ENCODE peak calls at places on chromosomes 12 and 14, in nine cellular contexts. One of them, this sample, is unnamed.

GRCh38 chr14:104367811-104368750 is 211.5 kb upstream of the C14orf180 start:
- DNase-seq in CD4-positive, alpha-beta memory T cell: no peak
- DNase-seq in HCT116: no peak
- DNase-seq in occipital lobe: no peak
- DNase-seq in left ventricle myocardium superior: peak; percentile 20
- DNase-seq in activated T-cell treated with anti-CD3 and anti-CD28 coated beads, Interleukin-2, amount 50 U/mL, for 48 hours: no peak
- DNase-seq in activated CD8-positive, alpha-beta memory T cell treated with anti-CD3 and anti-CD28 coated beads, Interleukin-2, amount 10 ng/mL, durations not matched to agents 7 days and 5 days: no peak
- DNase-seq in IMR-90: no peak
- DNase-seq in mucosa of gallbladder: no peak
- DNase-seq in this sample: no peak

GRCh38 chr14:30521899-30522736 is 36.8 kb upstream of the G2E3 start:
- DNase-seq in CD4-positive, alpha-beta memory T cell: peak; percentile 30
- DNase-seq in activated CD8-positive, alpha-beta memory T cell treated with anti-CD3 and anti-CD28 coated beads, Interleukin-2, amount 10 ng/mL, durations not matched to agents 7 days and 5 days: no peak
- DNase-seq in left ventricle myocardium superior: no peak
- DNase-seq in occipital lobe: no peak
- DNase-seq in IMR-90: peak; percentile 51
- DNase-seq in mucosa of gallbladder: no peak
- DNase-seq in HCT116: peak; percentile 54
- DNase-seq in activated T-cell treated with anti-CD3 and anti-CD28 coated beads, Interleukin-2, amount 50 U/mL, for 48 hours: no peak
- DNase-seq in this sample: no peak

GRCh38 chr14:105914738-105915385 is 388.5 kb downstream of the TMEM121 start:
- DNase-seq in left ventricle myocardium superior: peak; percentile 18
- DNase-seq in IMR-90: no peak
- DNase-seq in activated CD8-positive, alpha-beta memory T cell treated with anti-CD3 and anti-CD28 coated beads, Interleukin-2, amount 10 ng/mL, durations not matched to agents 7 days and 5 days: no peak
- DNase-seq in mucosa of gallbladder: no peak
- DNase-seq in CD4-positive, alpha-beta memory T cell: no peak
- DNase-seq in activated T-cell treated with anti-CD3 and anti-CD28 coated beads, Interleukin-2, amount 50 U/mL, for 48 hours: no peak
- DNase-seq in HCT116: no peak
- DNase-seq in occipital lobe: no peak
- DNase-seq in this sample: peak; percentile 33

GRCh38 chr14:73232984-73233383 is 4.3 kb upstream of the PAPLN start:
- DNase-seq in left ventricle myocardium superior: no peak
- DNase-seq in IMR-90: peak; percentile 68
- DNase-seq in HCT116: no peak
- DNase-seq in occipital lobe: no peak
- DNase-seq in activated CD8-positive, alpha-beta memory T cell treated with anti-CD3 and anti-CD28 coated beads, Interleukin-2, amount 10 ng/mL, durations not matched to agents 7 days and 5 days: no peak
- DNase-seq in CD4-positive, alpha-beta memory T cell: no peak
- DNase-seq in mucosa of gallbladder: no peak
- DNase-seq in activated T-cell treated with anti-CD3 and anti-CD28 coated beads, Interleukin-2, amount 50 U/mL, for 48 hours: no peak
- DNase-seq in this sample: no peak

GRCh38 chr12:124743479-124744272 is 120.0 kb downstream of the SCARB1 start:
- DNase-seq in occipital lobe: no peak
- DNase-seq in IMR-90: no peak
- DNase-seq in left ventricle myocardium superior: no peak
- DNase-seq in HCT116: no peak
- DNase-seq in CD4-positive, alpha-beta memory T cell: no peak
- DNase-seq in activated T-cell treated with anti-CD3 and anti-CD28 coated beads, Interleukin-2, amount 50 U/mL, for 48 hours: no peak
- DNase-seq in activated CD8-positive, alpha-beta memory T cell treated with anti-CD3 and anti-CD28 coated beads, Interleukin-2, amount 10 ng/mL, durations not matched to agents 7 days and 5 days: no peak
- DNase-seq in mucosa of gallbladder: no peak
- DNase-seq in this sample: no peak

GRCh38 chr12:55068416-55069010 is 48.7 kb downstream of the NEUROD4 start:
- DNase-seq in mucosa of gallbladder: peak; percentile 16
- DNase-seq in activated CD8-positive, alpha-beta memory T cell treated with anti-CD3 and anti-CD28 coated beads, Interleukin-2, amount 10 ng/mL, durations not matched to agents 7 days and 5 days: peak; percentile 44
- DNase-seq in occipital lobe: no peak
- DNase-seq in HCT116: peak; percentile 51
- DNase-seq in left ventricle myocardium superior: no peak
- DNase-seq in IMR-90: peak; percentile 43
- DNase-seq in activated T-cell treated with anti-CD3 and anti-CD28 coated beads, Interleukin-2, amount 50 U/mL, for 48 hours: peak; percentile 28
- DNase-seq in CD4-positive, alpha-beta memory T cell: peak; percentile 40
- DNase-seq in this sample: no peak

GRCh38 chr14:60189923-60190840 is 25.0 kb upstream of the DHRS7 start:
- DNase-seq in mucosa of gallbladder: no peak
- DNase-seq in activated T-cell treated with anti-CD3 and anti-CD28 coated beads, Interleukin-2, amount 50 U/mL, for 48 hours: no peak
- DNase-seq in HCT116: no peak
- DNase-seq in IMR-90: no peak
- DNase-seq in CD4-positive, alpha-beta memory T cell: no peak
- DNase-seq in occipital lobe: no peak
- DNase-seq in activated CD8-positive, alpha-beta memory T cell treated with anti-CD3 and anti-CD28 coated beads, Interleukin-2, amount 10 ng/mL, durations not matched to agents 7 days and 5 days: no peak
- DNase-seq in left ventricle myocardium superior: no peak
- DNase-seq in this sample: no peak

GRCh38 chr12:124509676-124510300 is 57.6 kb downstream of the NCOR2 start:
- DNase-seq in activated T-cell treated with anti-CD3 and anti-CD28 coated beads, Interleukin-2, amount 50 U/mL, for 48 hours: no peak
- DNase-seq in IMR-90: peak; percentile 70
- DNase-seq in left ventricle myocardium superior: peak; percentile 76
- DNase-seq in activated CD8-positive, alpha-beta memory T cell treated with anti-CD3 and anti-CD28 coated beads, Interleukin-2, amount 10 ng/mL, durations not matched to agents 7 days and 5 days: no peak
- DNase-seq in occipital lobe: peak; percentile 32
- DNase-seq in mucosa of gallbladder: peak; percentile 37
- DNase-seq in HCT116: no peak
- DNase-seq in CD4-positive, alpha-beta memory T cell: no peak
- DNase-seq in this sample: no peak

GRCh38 chr12:79997115-79997805 is 62.4 kb upstream of the PPP1R12A start:
- DNase-seq in occipital lobe: no peak
- DNase-seq in CD4-positive, alpha-beta memory T cell: no peak
- DNase-seq in HCT116: no peak
- DNase-seq in left ventricle myocardium superior: no peak
- DNase-seq in mucosa of gallbladder: no peak
- DNase-seq in activated CD8-positive, alpha-beta memory T cell treated with anti-CD3 and anti-CD28 coated beads, Interleukin-2, amount 10 ng/mL, durations not matched to agents 7 days and 5 days: no peak
- DNase-seq in activated T-cell treated with anti-CD3 and anti-CD28 coated beads, Interleukin-2, amount 50 U/mL, for 48 hours: no peak
- DNase-seq in IMR-90: no peak
- DNase-seq in this sample: no peak

GRCh38 chr12:75876843-75877587 is 154.6 kb downstream of the PHLDA1 start:
- DNase-seq in left ventricle myocardium superior: no peak
- DNase-seq in IMR-90: no peak
- DNase-seq in CD4-positive, alpha-beta memory T cell: no peak
- DNase-seq in activated T-cell treated with anti-CD3 and anti-CD28 coated beads, Interleukin-2, amount 50 U/mL, for 48 hours: no peak
- DNase-seq in activated CD8-positive, alpha-beta memory T cell treated with anti-CD3 and anti-CD28 coated beads, Interleukin-2, amount 10 ng/mL, durations not matched to agents 7 days and 5 days: no peak
- DNase-seq in HCT116: no peak
- DNase-seq in mucosa of gallbladder: no peak
- DNase-seq in occipital lobe: no peak
- DNase-seq in this sample: no peak

GRCh38 chr14:57988445-57988844 is 122.6 kb upstream of the SLC35F4 start:
- DNase-seq in activated T-cell treated with anti-CD3 and anti-CD28 coated beads, Interleukin-2, amount 50 U/mL, for 48 hours: no peak
- DNase-seq in HCT116: no peak
- DNase-seq in activated CD8-positive, alpha-beta memory T cell treated with anti-CD3 and anti-CD28 coated beads, Interleukin-2, amount 10 ng/mL, durations not matched to agents 7 days and 5 days: no peak
- DNase-seq in mucosa of gallbladder: no peak
- DNase-seq in occipital lobe: no peak
- DNase-seq in CD4-positive, alpha-beta memory T cell: no peak
- DNase-seq in left ventricle myocardium superior: no peak
- DNase-seq in IMR-90: no peak
- DNase-seq in this sample: no peak

GRCh38 chr12:117966511-117966910 is 2.3 kb downstream of the KSR2 start:
- DNase-seq in CD4-positive, alpha-beta memory T cell: no peak
- DNase-seq in activated T-cell treated with anti-CD3 and anti-CD28 coated beads, Interleukin-2, amount 50 U/mL, for 48 hours: no peak
- DNase-seq in mucosa of gallbladder: no peak
- DNase-seq in occipital lobe: no peak
- DNase-seq in left ventricle myocardium superior: no peak
- DNase-seq in HCT116: no peak
- DNase-seq in IMR-90: no peak
- DNase-seq in activated CD8-positive, alpha-beta memory T cell treated with anti-CD3 and anti-CD28 coated beads, Interleukin-2, amount 10 ng/mL, durations not matched to agents 7 days and 5 days: no peak
- DNase-seq in this sample: no peak

GRCh38 chr14:63178912-63179311 is 25.3 kb upstream of the RHOJ start:
- DNase-seq in occipital lobe: no peak
- DNase-seq in CD4-positive, alpha-beta memory T cell: no peak
- DNase-seq in activated T-cell treated with anti-CD3 and anti-CD28 coated beads, Interleukin-2, amount 50 U/mL, for 48 hours: no peak
- DNase-seq in mucosa of gallbladder: no peak
- DNase-seq in IMR-90: peak; percentile 46
- DNase-seq in left ventricle myocardium superior: no peak
- DNase-seq in HCT116: no peak
- DNase-seq in activated CD8-positive, alpha-beta memory T cell treated with anti-CD3 and anti-CD28 coated beads, Interleukin-2, amount 10 ng/mL, durations not matched to agents 7 days and 5 days: no peak
- DNase-seq in this sample: no peak

GRCh38 chr14:106556665-106557289 is 1030.4 kb downstream of the TMEM121 start:
- DNase-seq in left ventricle myocardium superior: peak; percentile 48
- DNase-seq in occipital lobe: no peak
- DNase-seq in CD4-positive, alpha-beta memory T cell: peak; percentile 51
- DNase-seq in mucosa of gallbladder: peak; percentile 58
- DNase-seq in HCT116: no peak
- DNase-seq in activated CD8-positive, alpha-beta memory T cell treated with anti-CD3 and anti-CD28 coated beads, Interleukin-2, amount 10 ng/mL, durations not matched to agents 7 days and 5 days: peak; percentile 83
- DNase-seq in activated T-cell treated with anti-CD3 and anti-CD28 coated beads, Interleukin-2, amount 50 U/mL, for 48 hours: peak; percentile 88
- DNase-seq in IMR-90: no peak
- DNase-seq in this sample: peak; percentile 65

GRCh38 chr12:93839076-93839475 is 161.9 kb downstream of the CRADD start:
- DNase-seq in occipital lobe: no peak
- DNase-seq in mucosa of gallbladder: no peak
- DNase-seq in HCT116: no peak
- DNase-seq in CD4-positive, alpha-beta memory T cell: no peak
- DNase-seq in left ventricle myocardium superior: no peak
- DNase-seq in activated T-cell treated with anti-CD3 and anti-CD28 coated beads, Interleukin-2, amount 50 U/mL, for 48 hours: no peak
- DNase-seq in activated CD8-positive, alpha-beta memory T cell treated with anti-CD3 and anti-CD28 coated beads, Interleukin-2, amount 10 ng/mL, durations not matched to agents 7 days and 5 days: no peak
- DNase-seq in IMR-90: peak; percentile 22
- DNase-seq in this sample: no peak

GRCh38 chr14:24367506-24368214 is at the start of gene NFATC4:
- DNase-seq in HCT116: peak; percentile 81
- DNase-seq in activated CD8-positive, alpha-beta memory T cell treated with anti-CD3 and anti-CD28 coated beads, Interleukin-2, amount 10 ng/mL, durations not matched to agents 7 days and 5 days: no peak
- DNase-seq in left ventricle myocardium superior: peak; percentile 77
- DNase-seq in activated T-cell treated with anti-CD3 and anti-CD28 coated beads, Interleukin-2, amount 50 U/mL, for 48 hours: peak; percentile 35
- DNase-seq in CD4-positive, alpha-beta memory T cell: no peak
- DNase-seq in IMR-90: peak; percentile 96
- DNase-seq in mucosa of gallbladder: peak; percentile 88
- DNase-seq in occipital lobe: no peak
- DNase-seq in this sample: no peak

GRCh38 chr12:102478416-102479098 is 1.8 kb downstream of the IGF1 start:
- DNase-seq in occipital lobe: no peak
- DNase-seq in CD4-positive, alpha-beta memory T cell: no peak
- DNase-seq in activated CD8-positive, alpha-beta memory T cell treated with anti-CD3 and anti-CD28 coated beads, Interleukin-2, amount 10 ng/mL, durations not matched to agents 7 days and 5 days: peak; percentile 90
- DNase-seq in activated T-cell treated with anti-CD3 and anti-CD28 coated beads, Interleukin-2, amount 50 U/mL, for 48 hours: peak; percentile 49
- DNase-seq in HCT116: no peak
- DNase-seq in mucosa of gallbladder: no peak
- DNase-seq in left ventricle myocardium superior: no peak
- DNase-seq in IMR-90: no peak
- DNase-seq in this sample: no peak

GRCh38 chr12:92107621-92108131 is 38.0 kb downstream of the BTG1 start:
- DNase-seq in mucosa of gallbladder: no peak
- DNase-seq in HCT116: no peak
- DNase-seq in IMR-90: no peak
- DNase-seq in CD4-positive, alpha-beta memory T cell: no peak
- DNase-seq in occipital lobe: no peak
- DNase-seq in left ventricle myocardium superior: no peak
- DNase-seq in activated CD8-positive, alpha-beta memory T cell treated with anti-CD3 and anti-CD28 coated beads, Interleukin-2, amount 10 ng/mL, durations not matched to agents 7 days and 5 days: no peak
- DNase-seq in activated T-cell treated with anti-CD3 and anti-CD28 coated beads, Interleukin-2, amount 50 U/mL, for 48 hours: no peak
- DNase-seq in this sample: no peak

GRCh38 chr14:86779416-86779815 is 1213.6 kb downstream of the GALC start:
- DNase-seq in occipital lobe: no peak
- DNase-seq in left ventricle myocardium superior: no peak
- DNase-seq in activated CD8-positive, alpha-beta memory T cell treated with anti-CD3 and anti-CD28 coated beads, Interleukin-2, amount 10 ng/mL, durations not matched to agents 7 days and 5 days: no peak
- DNase-seq in activated T-cell treated with anti-CD3 and anti-CD28 coated beads, Interleukin-2, amount 50 U/mL, for 48 hours: no peak
- DNase-seq in HCT116: no peak
- DNase-seq in IMR-90: peak; percentile 40
- DNase-seq in CD4-positive, alpha-beta memory T cell: no peak
- DNase-seq in mucosa of gallbladder: no peak
- DNase-seq in this sample: no peak

GRCh38 chr12:89707623-89707991 is 1.0 kb downstream of the ATP2B1 start:
- DNase-seq in IMR-90: no peak
- DNase-seq in occipital lobe: no peak
- DNase-seq in left ventricle myocardium superior: peak; percentile 41
- DNase-seq in HCT116: no peak
- DNase-seq in CD4-positive, alpha-beta memory T cell: peak; percentile 30
- DNase-seq in mucosa of gallbladder: no peak
- DNase-seq in activated T-cell treated with anti-CD3 and anti-CD28 coated beads, Interleukin-2, amount 50 U/mL, for 48 hours: peak; percentile 39
- DNase-seq in activated CD8-positive, alpha-beta memory T cell treated with anti-CD3 and anti-CD28 coated beads, Interleukin-2, amount 10 ng/mL, durations not matched to agents 7 days and 5 days: peak; percentile 50
- DNase-seq in this sample: peak; percentile 38

GRCh38 chr14:99896371-99896770 is 103.2 kb downstream of the EML1 start:
- DNase-seq in left ventricle myocardium superior: no peak
- DNase-seq in occipital lobe: no peak
- DNase-seq in activated T-cell treated with anti-CD3 and anti-CD28 coated beads, Interleukin-2, amount 50 U/mL, for 48 hours: no peak
- DNase-seq in mucosa of gallbladder: no peak
- DNase-seq in IMR-90: no peak
- DNase-seq in activated CD8-positive, alpha-beta memory T cell treated with anti-CD3 and anti-CD28 coated beads, Interleukin-2, amount 10 ng/mL, durations not matched to agents 7 days and 5 days: no peak
- DNase-seq in CD4-positive, alpha-beta memory T cell: no peak
- DNase-seq in HCT116: no peak
- DNase-seq in this sample: no peak

GRCh38 chr14:104130974-104131651 is 7.3 kb upstream of the KIF26A start:
- DNase-seq in activated T-cell treated with anti-CD3 and anti-CD28 coated beads, Interleukin-2, amount 50 U/mL, for 48 hours: peak; percentile 40
- DNase-seq in activated CD8-positive, alpha-beta memory T cell treated with anti-CD3 and anti-CD28 coated beads, Interleukin-2, amount 10 ng/mL, durations not matched to agents 7 days and 5 days: no peak
- DNase-seq in CD4-positive, alpha-beta memory T cell: no peak
- DNase-seq in HCT116: no peak
- DNase-seq in occipital lobe: no peak
- DNase-seq in IMR-90: peak; percentile 1
- DNase-seq in left ventricle myocardium superior: peak; percentile 86
- DNase-seq in mucosa of gallbladder: peak; percentile 43
- DNase-seq in this sample: peak; percentile 61

GRCh38 chr12:97984951-97985350 is 522.3 kb downstream of the RMST start:
- DNase-seq in activated CD8-positive, alpha-beta memory T cell treated with anti-CD3 and anti-CD28 coated beads, Interleukin-2, amount 10 ng/mL, durations not matched to agents 7 days and 5 days: no peak
- DNase-seq in left ventricle myocardium superior: no peak
- DNase-seq in IMR-90: no peak
- DNase-seq in occipital lobe: peak; percentile 2
- DNase-seq in HCT116: no peak
- DNase-seq in CD4-positive, alpha-beta memory T cell: no peak
- DNase-seq in mucosa of gallbladder: no peak
- DNase-seq in activated T-cell treated with anti-CD3 and anti-CD28 coated beads, Interleukin-2, amount 50 U/mL, for 48 hours: no peak
- DNase-seq in this sample: no peak

GRCh38 chr14:96265387-96265786 is 9.4 kb downstream of the BDKRB1 start:
- DNase-seq in mucosa of gallbladder: no peak
- DNase-seq in HCT116: no peak
- DNase-seq in CD4-positive, alpha-beta memory T cell: no peak
- DNase-seq in activated CD8-positive, alpha-beta memory T cell treated with anti-CD3 and anti-CD28 coated beads, Interleukin-2, amount 10 ng/mL, durations not matched to agents 7 days and 5 days: no peak
- DNase-seq in activated T-cell treated with anti-CD3 and anti-CD28 coated beads, Interleukin-2, amount 50 U/mL, for 48 hours: no peak
- DNase-seq in occipital lobe: no peak
- DNase-seq in left ventricle myocardium superior: no peak
- DNase-seq in IMR-90: peak; percentile 19
- DNase-seq in this sample: no peak

GRCh38 chr14:30298266-30298795 is 260.6 kb upstream of the G2E3 start:
- DNase-seq in IMR-90: no peak
- DNase-seq in HCT116: no peak
- DNase-seq in activated T-cell treated with anti-CD3 and anti-CD28 coated beads, Interleukin-2, amount 50 U/mL, for 48 hours: no peak
- DNase-seq in occipital lobe: no peak
- DNase-seq in CD4-positive, alpha-beta memory T cell: no peak
- DNase-seq in left ventricle myocardium superior: no peak
- DNase-seq in activated CD8-positive, alpha-beta memory T cell treated with anti-CD3 and anti-CD28 coated beads, Interleukin-2, amount 10 ng/mL, durations not matched to agents 7 days and 5 days: no peak
- DNase-seq in mucosa of gallbladder: no peak
- DNase-seq in this sample: no peak

GRCh38 chr14:88502740-88503139 is 52.1 kb downstream of the PTPN21 start:
- DNase-seq in CD4-positive, alpha-beta memory T cell: no peak
- DNase-seq in IMR-90: peak; percentile 59
- DNase-seq in activated T-cell treated with anti-CD3 and anti-CD28 coated beads, Interleukin-2, amount 50 U/mL, for 48 hours: no peak
- DNase-seq in left ventricle myocardium superior: no peak
- DNase-seq in occipital lobe: no peak
- DNase-seq in HCT116: no peak
- DNase-seq in mucosa of gallbladder: no peak
- DNase-seq in activated CD8-positive, alpha-beta memory T cell treated with anti-CD3 and anti-CD28 coated beads, Interleukin-2, amount 10 ng/mL, durations not matched to agents 7 days and 5 days: no peak
- DNase-seq in this sample: no peak

GRCh38 chr14:50797250-50798047 is 33.5 kb downstream of the NIN start:
- DNase-seq in left ventricle myocardium superior: no peak
- DNase-seq in occipital lobe: no peak
- DNase-seq in activated CD8-positive, alpha-beta memory T cell treated with anti-CD3 and anti-CD28 coated beads, Interleukin-2, amount 10 ng/mL, durations not matched to agents 7 days and 5 days: no peak
- DNase-seq in mucosa of gallbladder: no peak
- DNase-seq in IMR-90: peak; percentile 34
- DNase-seq in activated T-cell treated with anti-CD3 and anti-CD28 coated beads, Interleukin-2, amount 50 U/mL, for 48 hours: no peak
- DNase-seq in CD4-positive, alpha-beta memory T cell: no peak
- DNase-seq in HCT116: no peak
- DNase-seq in this sample: no peak

This sample was measured in right lobe of liver.